ENCODE peak calls at places on chromosomes 4 and X, in ten cellular contexts. One of them, this sample, is unnamed.

GRCh38 chr4:4560136-4560535 is 18.3 kb upstream of the STX18 start:
- DNase-seq in chondrocyte: no peak
- DNase-seq in H7: no peak
- DNase-seq in sciatic nerve: no peak
- DNase-seq in stomach: no peak
- DNase-seq in kidney tubule cell: no peak
- DNase-seq in T-helper 1 cell: no peak
- DNase-seq in iris pigment epithelial cell: peak; percentile 40
- DNase-seq in naive thymus-derived CD8-positive, alpha-beta T cell: no peak
- DNase-seq in astrocyte: peak; percentile 49
- DNase-seq in this sample: no peak

GRCh38 chrX:15497865-15498264 is 2.7 kb upstream of the BMX start:
- DNase-seq in chondrocyte: no peak
- DNase-seq in T-helper 1 cell: no peak
- DNase-seq in kidney tubule cell: peak; percentile 53
- DNase-seq in sciatic nerve: no peak
- DNase-seq in astrocyte: no peak
- DNase-seq in stomach: peak; percentile 47
- DNase-seq in naive thymus-derived CD8-positive, alpha-beta T cell: peak; percentile 42
- DNase-seq in H7: peak; percentile 82
- DNase-seq in iris pigment epithelial cell: peak; percentile 36
- DNase-seq in this sample: no peak

GRCh38 chrX:139121616-139122286 is 408.8 kb upstream of the F9 start:
- DNase-seq in sciatic nerve: no peak
- DNase-seq in T-helper 1 cell: no peak
- DNase-seq in H7: peak; percentile 6
- DNase-seq in iris pigment epithelial cell: no peak
- DNase-seq in naive thymus-derived CD8-positive, alpha-beta T cell: no peak
- DNase-seq in kidney tubule cell: no peak
- DNase-seq in astrocyte: no peak
- DNase-seq in stomach: no peak
- DNase-seq in chondrocyte: no peak
- DNase-seq in this sample: no peak

GRCh38 chr4:160877087-160877790 is 1286.6 kb downstream of the FSTL5 start:
- DNase-seq in T-helper 1 cell: no peak
- DNase-seq in astrocyte: peak; percentile 0
- DNase-seq in H7: peak; percentile 2
- DNase-seq in kidney tubule cell: peak; percentile 31
- DNase-seq in naive thymus-derived CD8-positive, alpha-beta T cell: no peak
- DNase-seq in stomach: no peak
- DNase-seq in chondrocyte: no peak
- DNase-seq in sciatic nerve: no peak
- DNase-seq in iris pigment epithelial cell: peak; percentile 4
- DNase-seq in this sample: no peak

GRCh38 chr4:139552506-139552905 is 3.5 kb downstream of the SETD7 start:
- DNase-seq in astrocyte: peak; percentile 63
- DNase-seq in naive thymus-derived CD8-positive, alpha-beta T cell: no peak
- DNase-seq in iris pigment epithelial cell: peak; percentile 48
- DNase-seq in T-helper 1 cell: no peak
- DNase-seq in kidney tubule cell: peak; percentile 53
- DNase-seq in chondrocyte: no peak
- DNase-seq in H7: no peak
- DNase-seq in stomach: no peak
- DNase-seq in sciatic nerve: no peak
- DNase-seq in this sample: no peak

GRCh38 chr4:119559044-119559647 is 69.5 kb downstream of the PDE5A start:
- DNase-seq in naive thymus-derived CD8-positive, alpha-beta T cell: no peak
- DNase-seq in iris pigment epithelial cell: peak; percentile 63
- DNase-seq in T-helper 1 cell: no peak
- DNase-seq in sciatic nerve: no peak
- DNase-seq in chondrocyte: no peak
- DNase-seq in astrocyte: peak; percentile 36
- DNase-seq in kidney tubule cell: peak; percentile 57
- DNase-seq in H7: peak; percentile 27
- DNase-seq in stomach: no peak
- DNase-seq in this sample: peak; percentile 5

GRCh38 chr4:5789141-5789540 is 78.1 kb downstream of the EVC start:
- DNase-seq in astrocyte: no peak
- DNase-seq in naive thymus-derived CD8-positive, alpha-beta T cell: no peak
- DNase-seq in stomach: no peak
- DNase-seq in iris pigment epithelial cell: no peak
- DNase-seq in kidney tubule cell: no peak
- DNase-seq in chondrocyte: peak; percentile 55
- DNase-seq in sciatic nerve: no peak
- DNase-seq in T-helper 1 cell: no peak
- DNase-seq in H7: no peak
- DNase-seq in this sample: no peak

GRCh38 chr4:139922625-139923024 is 231.4 kb downstream of the MAML3 start:
- DNase-seq in iris pigment epithelial cell: peak; percentile 16
- DNase-seq in naive thymus-derived CD8-positive, alpha-beta T cell: no peak
- DNase-seq in kidney tubule cell: peak; percentile 38
- DNase-seq in T-helper 1 cell: no peak
- DNase-seq in stomach: no peak
- DNase-seq in astrocyte: peak; percentile 43
- DNase-seq in chondrocyte: no peak
- DNase-seq in sciatic nerve: no peak
- DNase-seq in H7: no peak
- DNase-seq in this sample: peak; percentile 77

GRCh38 chr4:39730067-39730466 is 32.1 kb downstream of the UBE2K start:
- DNase-seq in H7: no peak
- DNase-seq in astrocyte: peak; percentile 34
- DNase-seq in naive thymus-derived CD8-positive, alpha-beta T cell: no peak
- DNase-seq in T-helper 1 cell: no peak
- DNase-seq in kidney tubule cell: peak; percentile 39
- DNase-seq in stomach: no peak
- DNase-seq in iris pigment epithelial cell: peak; percentile 22
- DNase-seq in sciatic nerve: no peak
- DNase-seq in chondrocyte: no peak
- DNase-seq in this sample: no peak

GRCh38 chr4:108762559-108763225 is at the start of gene ETNPPL:
- DNase-seq in sciatic nerve: no peak
- DNase-seq in T-helper 1 cell: no peak
- DNase-seq in stomach: peak; percentile 31
- DNase-seq in H7: peak; percentile 89
- DNase-seq in chondrocyte: no peak
- DNase-seq in kidney tubule cell: peak; percentile 23
- DNase-seq in iris pigment epithelial cell: no peak
- DNase-seq in astrocyte: no peak
- DNase-seq in naive thymus-derived CD8-positive, alpha-beta T cell: peak; percentile 39
- DNase-seq in this sample: peak; percentile 21

GRCh38 chrX:67693928-67694327 is 150.1 kb downstream of the AR start:
- DNase-seq in chondrocyte: no peak
- DNase-seq in kidney tubule cell: peak; percentile 55
- DNase-seq in iris pigment epithelial cell: peak; percentile 45
- DNase-seq in H7: no peak
- DNase-seq in naive thymus-derived CD8-positive, alpha-beta T cell: no peak
- DNase-seq in stomach: no peak
- DNase-seq in sciatic nerve: no peak
- DNase-seq in T-helper 1 cell: no peak
- DNase-seq in astrocyte: peak; percentile 40
- DNase-seq in this sample: no peak

GRCh38 chr4:2426069-2426397 is 7.3 kb downstream of the CFAP99 start:
- DNase-seq in H7: no peak
- DNase-seq in stomach: no peak
- DNase-seq in T-helper 1 cell: no peak
- DNase-seq in kidney tubule cell: no peak
- DNase-seq in naive thymus-derived CD8-positive, alpha-beta T cell: no peak
- DNase-seq in iris pigment epithelial cell: no peak
- DNase-seq in chondrocyte: peak; percentile 84
- DNase-seq in sciatic nerve: no peak
- DNase-seq in astrocyte: no peak
- DNase-seq in this sample: no peak

GRCh38 chr4:55083771-55084170 is 41.6 kb downstream of the KDR start:
- DNase-seq in stomach: no peak
- DNase-seq in sciatic nerve: no peak
- DNase-seq in naive thymus-derived CD8-positive, alpha-beta T cell: no peak
- DNase-seq in T-helper 1 cell: no peak
- DNase-seq in H7: no peak
- DNase-seq in astrocyte: no peak
- DNase-seq in kidney tubule cell: no peak
- DNase-seq in chondrocyte: no peak
- DNase-seq in iris pigment epithelial cell: no peak
- DNase-seq in this sample: no peak

GRCh38 chrX:150202641-150203248 is 160.4 kb upstream of the MAMLD1 start:
- DNase-seq in astrocyte: no peak
- DNase-seq in naive thymus-derived CD8-positive, alpha-beta T cell: no peak
- DNase-seq in kidney tubule cell: no peak
- DNase-seq in stomach: no peak
- DNase-seq in T-helper 1 cell: no peak
- DNase-seq in iris pigment epithelial cell: peak; percentile 81
- DNase-seq in sciatic nerve: no peak
- DNase-seq in H7: no peak
- DNase-seq in chondrocyte: no peak
- DNase-seq in this sample: no peak

GRCh38 chrX:140712413-140713173 is 3.0 kb downstream of the LINC00632 start:
- DNase-seq in T-helper 1 cell: no peak
- DNase-seq in H7: peak; percentile 63
- DNase-seq in naive thymus-derived CD8-positive, alpha-beta T cell: peak; percentile 58
- DNase-seq in astrocyte: peak; percentile 50
- DNase-seq in chondrocyte: no peak
- DNase-seq in kidney tubule cell: peak; percentile 63
- DNase-seq in iris pigment epithelial cell: peak; percentile 43
- DNase-seq in sciatic nerve: peak; percentile 70
- DNase-seq in stomach: peak; percentile 38
- DNase-seq in this sample: peak; percentile 54

GRCh38 chr4:122914292-122914904 is 8.0 kb downstream of the NUDT6 start:
- DNase-seq in T-helper 1 cell: no peak
- DNase-seq in H7: no peak
- DNase-seq in iris pigment epithelial cell: peak; percentile 46
- DNase-seq in naive thymus-derived CD8-positive, alpha-beta T cell: no peak
- DNase-seq in sciatic nerve: no peak
- DNase-seq in kidney tubule cell: peak; percentile 40
- DNase-seq in stomach: no peak
- DNase-seq in chondrocyte: no peak
- DNase-seq in astrocyte: no peak
- DNase-seq in this sample: peak; percentile 7

GRCh38 chrX:153600032-153600373 is 1.1 kb upstream of the CCNQ start:
- DNase-seq in naive thymus-derived CD8-positive, alpha-beta T cell: no peak
- DNase-seq in stomach: no peak
- DNase-seq in H7: peak; percentile 36
- DNase-seq in T-helper 1 cell: no peak
- DNase-seq in astrocyte: no peak
- DNase-seq in sciatic nerve: no peak
- DNase-seq in kidney tubule cell: no peak
- DNase-seq in chondrocyte: peak; percentile 36
- DNase-seq in iris pigment epithelial cell: no peak
- DNase-seq in this sample: no peak

GRCh38 chrX:4263005-4263404 is 549.6 kb upstream of the PRKX start:
- DNase-seq in sciatic nerve: no peak
- DNase-seq in naive thymus-derived CD8-positive, alpha-beta T cell: no peak
- DNase-seq in stomach: no peak
- DNase-seq in chondrocyte: no peak
- DNase-seq in iris pigment epithelial cell: peak; percentile 1
- DNase-seq in H7: peak; percentile 6
- DNase-seq in kidney tubule cell: peak; percentile 7
- DNase-seq in astrocyte: no peak
- DNase-seq in T-helper 1 cell: no peak
- DNase-seq in this sample: no peak

GRCh38 chrX:36573720-36574119 is 434.4 kb upstream of the FAM47C start:
- DNase-seq in astrocyte: no peak
- DNase-seq in chondrocyte: no peak
- DNase-seq in iris pigment epithelial cell: no peak
- DNase-seq in H7: no peak
- DNase-seq in T-helper 1 cell: no peak
- DNase-seq in kidney tubule cell: no peak
- DNase-seq in sciatic nerve: no peak
- DNase-seq in stomach: no peak
- DNase-seq in naive thymus-derived CD8-positive, alpha-beta T cell: no peak
- DNase-seq in this sample: no peak

GRCh38 chr4:71093745-71094144 is 100.3 kb downstream of the DCK start:
- DNase-seq in astrocyte: no peak
- DNase-seq in sciatic nerve: no peak
- DNase-seq in H7: no peak
- DNase-seq in iris pigment epithelial cell: no peak
- DNase-seq in stomach: no peak
- DNase-seq in chondrocyte: no peak
- DNase-seq in T-helper 1 cell: no peak
- DNase-seq in naive thymus-derived CD8-positive, alpha-beta T cell: no peak
- DNase-seq in kidney tubule cell: no peak
- DNase-seq in this sample: peak; percentile 51

GRCh38 chr4:112325522-112325921 is 28.4 kb downstream of the ALPK1 start:
- DNase-seq in sciatic nerve: no peak
- DNase-seq in chondrocyte: no peak
- DNase-seq in kidney tubule cell: no peak
- DNase-seq in H7: no peak
- DNase-seq in T-helper 1 cell: no peak
- DNase-seq in astrocyte: no peak
- DNase-seq in iris pigment epithelial cell: no peak
- DNase-seq in stomach: no peak
- DNase-seq in naive thymus-derived CD8-positive, alpha-beta T cell: no peak
- DNase-seq in this sample: no peak

GRCh38 chr4:187046471-187046870 is 322.8 kb upstream of the FAT1 start:
- DNase-seq in astrocyte: no peak
- DNase-seq in sciatic nerve: no peak
- DNase-seq in T-helper 1 cell: no peak
- DNase-seq in kidney tubule cell: no peak
- DNase-seq in chondrocyte: no peak
- DNase-seq in iris pigment epithelial cell: no peak
- DNase-seq in stomach: no peak
- DNase-seq in naive thymus-derived CD8-positive, alpha-beta T cell: no peak
- DNase-seq in H7: no peak
- DNase-seq in this sample: no peak

GRCh38 chrX:38717871-38718270 is 83.4 kb upstream of the MID1IP1 start:
- DNase-seq in T-helper 1 cell: no peak
- DNase-seq in H7: peak; percentile 51
- DNase-seq in sciatic nerve: no peak
- DNase-seq in kidney tubule cell: peak; percentile 25
- DNase-seq in chondrocyte: no peak
- DNase-seq in iris pigment epithelial cell: peak; percentile 35
- DNase-seq in naive thymus-derived CD8-positive, alpha-beta T cell: no peak
- DNase-seq in stomach: no peak
- DNase-seq in astrocyte: no peak
- DNase-seq in this sample: no peak

GRCh38 chr4:12949719-12950118 is 534.4 kb downstream of the RAB28 start:
- DNase-seq in kidney tubule cell: peak; percentile 25
- DNase-seq in chondrocyte: no peak
- DNase-seq in iris pigment epithelial cell: peak; percentile 0
- DNase-seq in sciatic nerve: no peak
- DNase-seq in astrocyte: no peak
- DNase-seq in H7: no peak
- DNase-seq in stomach: no peak
- DNase-seq in T-helper 1 cell: no peak
- DNase-seq in naive thymus-derived CD8-positive, alpha-beta T cell: no peak
- DNase-seq in this sample: no peak

GRCh38 chrX:13816899-13817298 is at the start of gene GPM6B:
- DNase-seq in naive thymus-derived CD8-positive, alpha-beta T cell: no peak
- DNase-seq in T-helper 1 cell: no peak
- DNase-seq in H7: peak; percentile 52
- DNase-seq in stomach: no peak
- DNase-seq in sciatic nerve: no peak
- DNase-seq in chondrocyte: no peak
- DNase-seq in kidney tubule cell: no peak
- DNase-seq in astrocyte: no peak
- DNase-seq in iris pigment epithelial cell: no peak
- DNase-seq in this sample: peak; percentile 57

GRCh38 chrX:13341491-13342101 is 21.7 kb upstream of the ATXN3L start:
- DNase-seq in naive thymus-derived CD8-positive, alpha-beta T cell: no peak
- DNase-seq in chondrocyte: no peak
- DNase-seq in stomach: no peak
- DNase-seq in sciatic nerve: no peak
- DNase-seq in iris pigment epithelial cell: peak; percentile 28
- DNase-seq in astrocyte: peak; percentile 48
- DNase-seq in T-helper 1 cell: no peak
- DNase-seq in kidney tubule cell: peak; percentile 48
- DNase-seq in H7: no peak
- DNase-seq in this sample: no peak

GRCh38 chr4:16290681-16291420 is 64.6 kb upstream of the TAPT1 start:
- DNase-seq in T-helper 1 cell: no peak
- DNase-seq in naive thymus-derived CD8-positive, alpha-beta T cell: no peak
- DNase-seq in stomach: no peak
- DNase-seq in sciatic nerve: no peak
- DNase-seq in kidney tubule cell: no peak
- DNase-seq in chondrocyte: no peak
- DNase-seq in astrocyte: no peak
- DNase-seq in H7: no peak
- DNase-seq in iris pigment epithelial cell: no peak
- DNase-seq in this sample: no peak

GRCh38 chr4:184826315-184827266 is 823 bp upstream of the ACSL1 start:
- DNase-seq in kidney tubule cell: peak; percentile 41
- DNase-seq in astrocyte: no peak
- DNase-seq in H7: no peak
- DNase-seq in T-helper 1 cell: peak; percentile 42
- DNase-seq in iris pigment epithelial cell: peak; percentile 33
- DNase-seq in stomach: peak; percentile 46
- DNase-seq in sciatic nerve: peak; percentile 71
- DNase-seq in chondrocyte: no peak
- DNase-seq in naive thymus-derived CD8-positive, alpha-beta T cell: peak; percentile 60
- DNase-seq in this sample: peak; percentile 29

This sample was measured in cerebellum.